ENCODE peak calls at places on chromosomes 2 and 18, in ten cellular contexts. P is NCI-H526; U is erythroblast; H is BJ; S is DMS53; O is HS-27A; X is effector memory CD8-positive, alpha-beta T cell; I is HFFc6; G is hepatocyte; B is fibroblast of pulmonary artery. J is an unnamed sample.

GRCh38 chr2:99654419-99654818 is 164.6 kb upstream of the REV1 start:
- DNase-seq in H (no peak), S (no peak), I (no peak), B (no peak), P (no peak), U (no peak), O (no peak), X (no peak), G (no peak), J (no peak)

GRCh38 chr2:79009388-79009787 is 16.1 kb upstream of the REG3G start:
- DNase-seq in I (no peak), G (no peak), O (no peak), P (no peak), H (no peak), X (no peak), S (no peak), U (no peak), B (no peak), J (no peak)

GRCh38 chr2:132430895-132431294 is 14.3 kb downstream of the GPR39 start:
- DNase-seq in I (no peak), S (no peak), B (no peak), X (no peak), P (no peak), G (no peak), H (no peak), O (no peak), U (no peak), J (no peak)

GRCh38 chr2:47401789-47402554 is 984 bp upstream of the MSH2 start:
- DNase-seq in P (no peak), H (no peak), X (no peak), O (no peak), B (no peak), S (no peak), U (no peak), G (no peak), I (no peak), J (no peak)

GRCh38 chr2:169849710-169850109 is 22.5 kb downstream of the UBR3 start:
- DNase-seq in I (no peak), P (no peak), B (no peak), G (no peak), U (no peak), X (no peak), H (no peak), S (peak), O (no peak), J (no peak)

GRCh38 chr2:43333096-43333655 is 106.8 kb upstream of the ZFP36L2 start:
- DNase-seq in X (no peak), P (no peak), H (no peak), B (peak), S (no peak), I (no peak), U (no peak), O (no peak), G (no peak), J (no peak)

GRCh38 chr18:37270046-37270665 is 295.4 kb downstream of the CELF4 start:
- DNase-seq in X (no peak), O (peak), I (peak), H (no peak), B (peak), G (peak), P (no peak), S (peak), U (peak), J (no peak)

GRCh38 chr2:26674771-26675170 is 17.8 kb upstream of the KCNK3 start:
- DNase-seq in S (no peak), H (no peak), P (no peak), U (no peak), I (no peak), B (no peak), X (no peak), G (no peak), O (no peak), J (no peak)

GRCh38 chr2:237546040-237546875 is 20.1 kb upstream of the PRLH start:
- DNase-seq in H (no peak), X (no peak), O (no peak), P (no peak), I (no peak), S (no peak), B (no peak), U (no peak), G (no peak), J (no peak)

GRCh38 chr2:161166538-161167409 is 6.5 kb downstream of the TANK start:
- DNase-seq in X (peak), G (no peak), I (no peak), O (no peak), B (no peak), U (no peak), H (no peak), P (no peak), S (no peak), J (no peak)

GRCh38 chr2:143839456-143839855 is 680.5 kb downstream of the ZEB2 start:
- DNase-seq in O (no peak), S (no peak), B (no peak), P (no peak), H (no peak), X (no peak), I (no peak), G (peak), U (no peak), J (no peak)

GRCh38 chr2:223588251-223588650 is 13.9 kb downstream of the SCG2 start:
- DNase-seq in G (no peak), S (no peak), B (no peak), U (no peak), X (no peak), I (no peak), P (peak), O (no peak), H (no peak), J (no peak)

GRCh38 chr2:149648282-149649030 is 60.9 kb upstream of the MMADHC start:
- DNase-seq in G (peak), P (no peak), X (no peak), I (peak), B (peak), H (peak), O (peak), U (peak), S (no peak), J (no peak)

GRCh38 chr2:68039317-68039716 is 23.5 kb downstream of the C1D start:
- DNase-seq in I (no peak), B (no peak), H (no peak), U (no peak), S (peak), X (no peak), P (no peak), O (no peak), G (no peak), J (no peak)

GRCh38 chr18:7173216-7173615 is 55.6 kb upstream of the LAMA1 start:
- DNase-seq in S (no peak), P (no peak), X (no peak), G (no peak), H (no peak), O (no peak), B (no peak), I (no peak), U (no peak), J (no peak)

GRCh38 chr2:145060876-145061275 is 541.0 kb upstream of the ZEB2 start:
- DNase-seq in G (no peak), X (no peak), U (no peak), P (no peak), S (no peak), B (no peak), I (peak), H (no peak), O (no peak), J (no peak)

GRCh38 chr2:152513681-152514080 is 178.7 kb downstream of the FMNL2 start:
- DNase-seq in U (no peak), I (peak), H (no peak), X (no peak), B (peak), G (no peak), O (no peak), S (no peak), P (no peak), J (no peak)

GRCh38 chr2:121233486-121234110 is 51.4 kb downstream of the TFCP2L1 start:
- DNase-seq in X (no peak), B (no peak), S (no peak), O (no peak), U (no peak), G (no peak), H (no peak), P (no peak), I (no peak), J (no peak)

GRCh38 chr2:133266075-133266925 is 302.0 kb downstream of the NCKAP5 start:
- DNase-seq in U (no peak), O (no peak), P (no peak), H (no peak), X (no peak), G (peak), B (no peak), I (no peak), S (peak), J (no peak)

GRCh38 chr18:80202264-80202998 is 44.9 kb downstream of the PARD6G start:
- DNase-seq in H (no peak), O (no peak), S (no peak), P (no peak), I (no peak), X (no peak), B (no peak), U (no peak), G (no peak), J (no peak)

GRCh38 chr2:224333631-224334030 is 68.3 kb downstream of the FAM124B start:
- DNase-seq in U (no peak), O (no peak), I (no peak), G (no peak), S (no peak), B (no peak), P (no peak), X (no peak), H (no peak), J (no peak)

GRCh38 chr2:240481720-240482119 is 46.3 kb downstream of the GPC1 start:
- DNase-seq in H (no peak), P (no peak), B (no peak), X (no peak), I (no peak), O (no peak), S (no peak), G (peak), U (no peak), J (no peak)

GRCh38 chr2:106547104-106547503 is 59.9 kb downstream of the CD8B2 start:
- DNase-seq in I (no peak), G (no peak), X (no peak), S (no peak), O (no peak), H (no peak), U (no peak), P (no peak), B (no peak), J (no peak)

GRCh38 chr2:212030709-212031108 is 507.9 kb downstream of the ERBB4 start:
- DNase-seq in U (no peak), B (no peak), I (no peak), G (no peak), H (no peak), O (no peak), X (no peak), S (no peak), P (no peak), J (no peak)

GRCh38 chr18:32093106-32093511 is 1.4 kb downstream of the RNF138 start:
- DNase-seq in P (no peak), O (peak), B (peak), H (no peak), X (peak), S (peak), I (peak), G (peak), U (peak), J (peak)

GRCh38 chr2:191311-192190 is 72.3 kb downstream of the SH3YL1 start:
- DNase-seq in B (no peak), H (no peak), P (no peak), S (no peak), G (no peak), I (no peak), X (no peak), U (no peak), O (no peak), J (no peak)